ENCODE peak calls at places on chromosome 16, in seven cellular contexts. V, L, E, D, K, Q and N are unnamed samples.
A peak's percentile ranks its signal among the peaks of the same experiment; 100 is the strongest.

GRCh38 chr16:19062706-19063105 is 4.7 kb upstream of the COQ7 start:
- DNase-seq in V (no peak), L (no peak), E (no peak), D (no peak), K (no peak), Q (no peak), N (no peak)

GRCh38 chr16:84753412-84754325 is 53.9 kb downstream of the USP10 start:
- DNase-seq in V (no peak), L (no peak), E (no peak), D (no peak), K (no peak), Q (no peak), N (no peak)

GRCh38 chr16:410516-411178 is 9.0 kb downstream of the DECR2 start:
- DNase-seq in V (no peak), L (no peak), E (no peak), D (no peak), K (no peak), Q (no peak), N (no peak)

GRCh38 chr16:16163571-16163970 is 59.7 kb downstream of the ABCC6 start:
- DNase-seq in V (no peak), L (no peak), E (no peak), D (no peak), K (no peak), Q (no peak), N (no peak)

GRCh38 chr16:57192146-57192545 is 6.0 kb downstream of the RSPRY1 start:
- DNase-seq in V (no peak), L (no peak), E (no peak), D (no peak), K (no peak), Q (no peak), N (no peak)

GRCh38 chr16:53865492-53865863 is 161.5 kb downstream of the FTO start:
- DNase-seq in V (no peak), L (no peak), E (no peak), D (no peak), K (peak; percentile 5), Q (peak; percentile 23), N (no peak)

GRCh38 chr16:30186782-30187555 is 3.6 kb downstream of the CORO1A start:
- DNase-seq in V (peak; percentile 92), L (peak; percentile 94), E (no peak), D (peak; percentile 41), K (no peak), Q (no peak), N (peak; percentile 51)

GRCh38 chr16:19168173-19169080 is at the start of gene SYT17:
- DNase-seq in V (no peak), L (no peak), E (no peak), D (no peak), K (peak; percentile 40), Q (peak; percentile 94), N (peak; percentile 34)

GRCh38 chr16:67211674-67212073 is 12.7 kb downstream of the ELMO3 start:
- DNase-seq in V (no peak), L (no peak), E (no peak), D (no peak), K (no peak), Q (no peak), N (no peak)

GRCh38 chr16:61595605-61596004 is 440.6 kb downstream of the CDH8 start:
- DNase-seq in V (no peak), L (no peak), E (no peak), D (no peak), K (no peak), Q (no peak), N (no peak)

GRCh38 chr16:23615805-23616204 is 19.7 kb upstream of the NDUFAB1 start:
- DNase-seq in V (no peak), L (no peak), E (no peak), D (no peak), K (no peak), Q (no peak), N (no peak)

GRCh38 chr16:79607587-79607986 is 7.0 kb upstream of the MAF start:
- DNase-seq in V (no peak), L (no peak), E (no peak), D (no peak), K (peak; percentile 13), Q (no peak), N (no peak)